ENCODE peak calls at places on chromosomes 1 and 21, in nine cellular contexts. One of them, this sample, is unnamed.

GRCh38 chr1:81650741-81651140 is 150.0 kb upstream of the ADGRL2 start:
- DNase-seq in tibial artery: no peak
- DNase-seq in fibroblast of pulmonary artery: peak; percentile 10
- DNase-seq in LNCaP clone FGC: no peak
- DNase-seq in choroid plexus epithelial cell: peak; percentile 33
- DNase-seq in body of pancreas: no peak
- DNase-seq in WERI-Rb-1: no peak
- DNase-seq in astrocyte of the spinal cord: no peak
- DNase-seq in HCT116: no peak
- DNase-seq in this sample: no peak

GRCh38 chr21:9839011-9839661 is 682.2 kb upstream of the TPTE start:
- DNase-seq in choroid plexus epithelial cell: no peak
- DNase-seq in WERI-Rb-1: no peak
- DNase-seq in fibroblast of pulmonary artery: no peak
- DNase-seq in body of pancreas: no peak
- DNase-seq in HCT116: no peak
- DNase-seq in astrocyte of the spinal cord: no peak
- DNase-seq in LNCaP clone FGC: no peak
- DNase-seq in tibial artery: no peak
- DNase-seq in this sample: no peak

GRCh38 chr1:228148196-228148861 is 1.4 kb upstream of the GJC2 start:
- DNase-seq in choroid plexus epithelial cell: no peak
- DNase-seq in LNCaP clone FGC: no peak
- DNase-seq in astrocyte of the spinal cord: no peak
- DNase-seq in tibial artery: peak; percentile 15
- DNase-seq in HCT116: no peak
- DNase-seq in body of pancreas: no peak
- DNase-seq in WERI-Rb-1: no peak
- DNase-seq in fibroblast of pulmonary artery: peak; percentile 51
- DNase-seq in this sample: no peak

GRCh38 chr1:117632269-117633067 is 26.6 kb downstream of the TENT5C start:
- DNase-seq in WERI-Rb-1: peak; percentile 45
- DNase-seq in body of pancreas: peak; percentile 75
- DNase-seq in tibial artery: no peak
- DNase-seq in choroid plexus epithelial cell: no peak
- DNase-seq in LNCaP clone FGC: no peak
- DNase-seq in HCT116: no peak
- DNase-seq in fibroblast of pulmonary artery: no peak
- DNase-seq in astrocyte of the spinal cord: no peak
- DNase-seq in this sample: no peak

GRCh38 chr1:232417849-232418248 is 212.1 kb downstream of the SIPA1L2 start:
- DNase-seq in LNCaP clone FGC: no peak
- DNase-seq in astrocyte of the spinal cord: no peak
- DNase-seq in fibroblast of pulmonary artery: no peak
- DNase-seq in choroid plexus epithelial cell: no peak
- DNase-seq in HCT116: no peak
- DNase-seq in WERI-Rb-1: no peak
- DNase-seq in tibial artery: no peak
- DNase-seq in body of pancreas: no peak
- DNase-seq in this sample: no peak

GRCh38 chr1:43781574-43781973 is 74.2 kb downstream of the ST3GAL3 start:
- DNase-seq in LNCaP clone FGC: no peak
- DNase-seq in fibroblast of pulmonary artery: no peak
- DNase-seq in choroid plexus epithelial cell: no peak
- DNase-seq in astrocyte of the spinal cord: no peak
- DNase-seq in WERI-Rb-1: no peak
- DNase-seq in body of pancreas: no peak
- DNase-seq in tibial artery: no peak
- DNase-seq in HCT116: no peak
- DNase-seq in this sample: no peak

GRCh38 chr1:78475888-78476610 is 14.7 kb upstream of the PTGFR start:
- DNase-seq in HCT116: no peak
- DNase-seq in choroid plexus epithelial cell: peak; percentile 44
- DNase-seq in tibial artery: no peak
- DNase-seq in astrocyte of the spinal cord: no peak
- DNase-seq in WERI-Rb-1: no peak
- DNase-seq in fibroblast of pulmonary artery: peak; percentile 62
- DNase-seq in body of pancreas: no peak
- DNase-seq in LNCaP clone FGC: no peak
- DNase-seq in this sample: no peak

GRCh38 chr1:168392958-168393357 is 112.3 kb downstream of the TBX19 start:
- DNase-seq in WERI-Rb-1: no peak
- DNase-seq in HCT116: no peak
- DNase-seq in astrocyte of the spinal cord: no peak
- DNase-seq in choroid plexus epithelial cell: no peak
- DNase-seq in body of pancreas: no peak
- DNase-seq in tibial artery: no peak
- DNase-seq in LNCaP clone FGC: no peak
- DNase-seq in fibroblast of pulmonary artery: no peak
- DNase-seq in this sample: no peak

GRCh38 chr1:32274646-32275340 is 17.1 kb upstream of the HDAC1 start:
- DNase-seq in astrocyte of the spinal cord: no peak
- DNase-seq in choroid plexus epithelial cell: no peak
- DNase-seq in WERI-Rb-1: no peak
- DNase-seq in fibroblast of pulmonary artery: no peak
- DNase-seq in body of pancreas: no peak
- DNase-seq in tibial artery: no peak
- DNase-seq in LNCaP clone FGC: no peak
- DNase-seq in HCT116: no peak
- DNase-seq in this sample: no peak

GRCh38 chr1:201164645-201165044 is 10.4 kb upstream of the TMEM9 start:
- DNase-seq in tibial artery: no peak
- DNase-seq in choroid plexus epithelial cell: no peak
- DNase-seq in WERI-Rb-1: no peak
- DNase-seq in LNCaP clone FGC: no peak
- DNase-seq in astrocyte of the spinal cord: no peak
- DNase-seq in HCT116: no peak
- DNase-seq in body of pancreas: no peak
- DNase-seq in fibroblast of pulmonary artery: no peak
- DNase-seq in this sample: no peak

GRCh38 chr1:26784023-26784871 is 3.5 kb upstream of the PIGV start:
- DNase-seq in WERI-Rb-1: no peak
- DNase-seq in fibroblast of pulmonary artery: peak; percentile 86
- DNase-seq in HCT116: no peak
- DNase-seq in tibial artery: peak; percentile 71
- DNase-seq in choroid plexus epithelial cell: peak; percentile 98
- DNase-seq in LNCaP clone FGC: no peak
- DNase-seq in body of pancreas: peak; percentile 90
- DNase-seq in astrocyte of the spinal cord: peak; percentile 87
- DNase-seq in this sample: no peak

GRCh38 chr1:230212405-230212936 is 145.4 kb downstream of the GALNT2 start:
- DNase-seq in astrocyte of the spinal cord: no peak
- DNase-seq in HCT116: no peak
- DNase-seq in WERI-Rb-1: no peak
- DNase-seq in body of pancreas: no peak
- DNase-seq in choroid plexus epithelial cell: no peak
- DNase-seq in LNCaP clone FGC: no peak
- DNase-seq in fibroblast of pulmonary artery: no peak
- DNase-seq in tibial artery: no peak
- DNase-seq in this sample: no peak

GRCh38 chr1:71351438-71351837 is 270.6 kb upstream of the ZRANB2 start:
- DNase-seq in astrocyte of the spinal cord: peak; percentile 72
- DNase-seq in tibial artery: no peak
- DNase-seq in HCT116: no peak
- DNase-seq in body of pancreas: no peak
- DNase-seq in LNCaP clone FGC: peak; percentile 52
- DNase-seq in choroid plexus epithelial cell: peak; percentile 80
- DNase-seq in WERI-Rb-1: no peak
- DNase-seq in fibroblast of pulmonary artery: peak; percentile 92
- DNase-seq in this sample: peak; percentile 48

GRCh38 chr1:46643368-46643775 is 24.8 kb downstream of the ATPAF1 start:
- DNase-seq in body of pancreas: no peak
- DNase-seq in LNCaP clone FGC: peak; percentile 94
- DNase-seq in astrocyte of the spinal cord: peak; percentile 84
- DNase-seq in fibroblast of pulmonary artery: peak; percentile 79
- DNase-seq in choroid plexus epithelial cell: peak; percentile 86
- DNase-seq in WERI-Rb-1: no peak
- DNase-seq in HCT116: no peak
- DNase-seq in tibial artery: no peak
- DNase-seq in this sample: peak; percentile 76

GRCh38 chr1:195951313-195951712 is 656.9 kb downstream of the KCNT2 start:
- DNase-seq in WERI-Rb-1: no peak
- DNase-seq in body of pancreas: no peak
- DNase-seq in fibroblast of pulmonary artery: no peak
- DNase-seq in choroid plexus epithelial cell: no peak
- DNase-seq in HCT116: no peak
- DNase-seq in tibial artery: no peak
- DNase-seq in LNCaP clone FGC: no peak
- DNase-seq in astrocyte of the spinal cord: no peak
- DNase-seq in this sample: no peak

GRCh38 chr21:16588433-16588860 is 858.7 kb downstream of the USP25 start:
- DNase-seq in HCT116: no peak
- DNase-seq in LNCaP clone FGC: no peak
- DNase-seq in choroid plexus epithelial cell: peak; percentile 94
- DNase-seq in tibial artery: peak; percentile 78
- DNase-seq in WERI-Rb-1: no peak
- DNase-seq in body of pancreas: peak; percentile 45
- DNase-seq in astrocyte of the spinal cord: peak; percentile 81
- DNase-seq in fibroblast of pulmonary artery: peak; percentile 81
- DNase-seq in this sample: no peak

GRCh38 chr1:174265273-174265672 is 106.0 kb downstream of the RABGAP1L start:
- DNase-seq in body of pancreas: no peak
- DNase-seq in LNCaP clone FGC: no peak
- DNase-seq in astrocyte of the spinal cord: no peak
- DNase-seq in WERI-Rb-1: no peak
- DNase-seq in fibroblast of pulmonary artery: no peak
- DNase-seq in tibial artery: no peak
- DNase-seq in choroid plexus epithelial cell: no peak
- DNase-seq in HCT116: no peak
- DNase-seq in this sample: no peak

DNA sequence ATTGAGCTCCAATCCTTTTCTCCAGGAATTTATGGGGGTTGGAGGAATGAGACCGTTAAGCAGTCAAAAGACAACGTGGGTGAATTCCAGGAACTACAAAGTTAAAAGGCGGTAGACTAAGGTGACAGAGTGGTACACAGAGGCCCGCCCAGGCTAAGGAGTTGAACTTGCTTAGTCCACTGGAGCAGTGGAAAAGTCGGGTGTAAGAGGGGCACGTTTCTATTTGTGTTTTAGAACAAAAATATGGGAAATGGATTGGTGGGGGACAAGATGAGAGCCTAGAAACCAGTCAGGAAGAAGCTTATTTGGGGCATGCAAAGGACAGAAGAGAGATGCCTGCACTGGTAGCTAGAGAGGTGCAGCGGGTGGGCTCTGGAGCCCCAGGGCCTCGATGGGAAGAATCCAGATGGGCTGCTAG is 1.2 kb upstream of the LIN9 start:
- DNase-seq in fibroblast of pulmonary artery: no peak
- DNase-seq in body of pancreas: no peak
- DNase-seq in LNCaP clone FGC: no peak
- DNase-seq in tibial artery: no peak
- DNase-seq in choroid plexus epithelial cell: no peak
- DNase-seq in HCT116: no peak
- DNase-seq in WERI-Rb-1: no peak
- DNase-seq in astrocyte of the spinal cord: no peak
- DNase-seq in this sample: no peak
- H3K4me3 ChIP-seq in fibroblast of pulmonary artery: peak overlapping the region; percentile 61
- H3K4me3 ChIP-seq in body of pancreas: no peak overlapping the region
- H3K4me3 ChIP-seq in LNCaP clone FGC: no peak overlapping the region
- H3K4me3 ChIP-seq in tibial artery: peak overlapping the region; percentile 97
- H3K4me3 ChIP-seq in choroid plexus epithelial cell: no peak overlapping the region
- H3K4me3 ChIP-seq in HCT116: peak overlapping the region; percentile 95
- H3K4me3 ChIP-seq in WERI-Rb-1: no peak overlapping the region
- H3K4me3 ChIP-seq in astrocyte of the spinal cord: no peak overlapping the region
- H3K4me3 ChIP-seq in this sample: no peak overlapping the region

DNA sequence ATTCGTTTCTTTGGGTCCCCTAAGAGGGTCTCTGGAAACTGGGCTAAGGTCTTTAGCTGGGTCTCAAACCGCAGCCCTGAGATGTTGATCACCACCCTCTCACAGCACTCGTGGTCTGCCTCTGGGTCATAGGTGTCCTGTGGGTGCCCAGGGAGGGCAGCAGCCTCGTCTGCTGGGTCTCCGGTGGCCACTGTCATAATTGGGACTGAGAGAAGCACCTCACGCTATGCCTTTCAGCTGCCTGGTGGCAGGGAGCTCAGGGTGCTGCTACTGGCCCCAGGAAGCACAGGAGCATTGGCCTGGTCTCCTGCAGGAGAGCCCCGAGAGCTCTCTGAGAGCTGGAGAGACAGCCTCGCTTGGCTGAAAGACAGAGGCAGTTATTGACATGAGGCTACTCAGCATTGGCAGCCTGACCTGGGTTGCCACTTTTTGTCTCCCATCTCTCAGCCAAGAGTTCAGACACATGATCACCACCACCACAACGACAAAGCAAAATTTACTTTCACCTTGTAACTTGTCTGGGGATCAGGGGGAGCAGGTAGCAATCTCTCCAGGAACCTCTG is 1.5 kb downstream of the KCNA2 start:
- DNase-seq in body of pancreas: no peak
- DNase-seq in fibroblast of pulmonary artery: no peak
- DNase-seq in astrocyte of the spinal cord: no peak
- DNase-seq in LNCaP clone FGC: no peak
- DNase-seq in WERI-Rb-1: no peak
- DNase-seq in HCT116: no peak
- DNase-seq in choroid plexus epithelial cell: no peak
- DNase-seq in tibial artery: no peak
- DNase-seq in this sample: no peak
- TF ChIP-seq CTCF in body of pancreas: no peak
- TF ChIP-seq CTCF in fibroblast of pulmonary artery: no peak
- TF ChIP-seq CTCF in astrocyte of the spinal cord: no peak
- TF ChIP-seq CTCF in LNCaP clone FGC: no peak
- TF ChIP-seq CTCF in WERI-Rb-1: no peak
- TF ChIP-seq CTCF in HCT116: no peak
- TF ChIP-seq CTCF in choroid plexus epithelial cell: no peak
- TF ChIP-seq CTCF in tibial artery: no peak
- TF ChIP-seq CTCF in this sample: no peak

DNA sequence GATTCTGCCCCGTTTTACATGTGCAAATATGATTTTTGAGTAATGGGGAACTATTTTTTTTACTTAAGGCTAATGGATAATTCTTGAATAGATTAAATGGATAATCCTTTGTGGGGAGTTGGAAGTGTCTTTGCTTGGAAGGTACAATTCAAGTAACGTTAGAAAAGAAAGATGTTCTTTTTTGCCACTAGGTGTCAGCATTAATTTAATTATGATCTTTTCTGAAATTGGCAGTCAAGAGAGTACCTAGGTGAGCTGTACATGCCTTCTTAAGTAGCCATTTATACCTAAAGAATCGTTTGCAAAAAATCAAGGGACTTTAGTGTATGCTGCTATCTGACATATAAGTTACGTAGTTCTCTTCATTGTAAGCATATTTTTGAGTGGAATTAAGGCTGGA is 2.2 kb downstream of the FBXO28 start:
- DNase-seq in HCT116: peak; percentile 56
- DNase-seq in tibial artery: no peak
- DNase-seq in fibroblast of pulmonary artery: peak; percentile 72
- DNase-seq in choroid plexus epithelial cell: peak; percentile 74
- DNase-seq in LNCaP clone FGC: peak; percentile 68
- DNase-seq in astrocyte of the spinal cord: peak; percentile 72
- DNase-seq in body of pancreas: no peak
- DNase-seq in WERI-Rb-1: no peak
- DNase-seq in this sample: peak; percentile 42
- H3K4me3 ChIP-seq in HCT116: no peak overlapping the region
- H3K4me3 ChIP-seq in tibial artery: no peak overlapping the region
- H3K4me3 ChIP-seq in fibroblast of pulmonary artery: no peak overlapping the region
- H3K4me3 ChIP-seq in choroid plexus epithelial cell: no peak overlapping the region
- H3K4me3 ChIP-seq in LNCaP clone FGC: peak overlapping the region; percentile 98
- H3K4me3 ChIP-seq in astrocyte of the spinal cord: no peak overlapping the region
- H3K4me3 ChIP-seq in body of pancreas: no peak overlapping the region
- H3K4me3 ChIP-seq in WERI-Rb-1: no peak overlapping the region
- H3K4me3 ChIP-seq in this sample: no peak overlapping the region

GRCh38 chr1:231404318-231404717 is 17.8 kb downstream of the EGLN1 start:
- DNase-seq in astrocyte of the spinal cord: no peak
- DNase-seq in body of pancreas: no peak
- DNase-seq in HCT116: no peak
- DNase-seq in choroid plexus epithelial cell: no peak
- DNase-seq in tibial artery: no peak
- DNase-seq in LNCaP clone FGC: no peak
- DNase-seq in fibroblast of pulmonary artery: no peak
- DNase-seq in WERI-Rb-1: no peak
- DNase-seq in this sample: no peak
- TF ChIP-seq CTCF in astrocyte of the spinal cord: no peak
- TF ChIP-seq CTCF in body of pancreas: no peak
- TF ChIP-seq CTCF in HCT116: no peak
- TF ChIP-seq CTCF in choroid plexus epithelial cell: no peak
- TF ChIP-seq CTCF in tibial artery: no peak
- TF ChIP-seq CTCF in LNCaP clone FGC: no peak
- TF ChIP-seq CTCF in fibroblast of pulmonary artery: no peak
- TF ChIP-seq CTCF in WERI-Rb-1: no peak
- TF ChIP-seq CTCF in this sample: no peak

This sample was measured in astrocyte of the cerebellum.